ENCODE peak calls at places on chromosome X, in seven cellular contexts. R, W, A, O, Q, D and T are unnamed samples.

GRCh38 chrX:134865730-134866129 is 125.1 kb upstream of the SMIM10 start:
- DNase-seq in D (no peak), O (no peak), Q (no peak), R (no peak), A (no peak), W (no peak), T (no peak)

GRCh38 chrX:21656587-21657317 is 1.4 kb downstream of the KLHL34 start:
- DNase-seq in R (no peak), W (no peak), Q (no peak), D (no peak), O (no peak), A (no peak), T (no peak)

GRCh38 chrX:37454537-37455285 is 105.5 kb downstream of the PRRG1 start:
- DNase-seq in W (no peak), Q (no peak), R (no peak), O (peak), D (no peak), A (no peak), T (peak)

GRCh38 chrX:71253253-71254091 is 468 bp downstream of the ZMYM3 start:
- DNase-seq in A (peak), D (peak), Q (no peak), W (no peak), R (peak), O (no peak), T (peak)

GRCh38 chrX:118685393-118685792 is 42.0 kb upstream of the IL13RA1 start:
- DNase-seq in A (no peak), R (no peak), O (no peak), W (no peak), Q (no peak), D (no peak), T (no peak)

GRCh38 chrX:119402588-119402987 is 3.5 kb downstream of the SLC25A43 start:
- DNase-seq in D (no peak), A (no peak), R (no peak), W (no peak), Q (no peak), O (no peak), T (no peak)

GRCh38 chrX:42219231-42219630 is 295.9 kb upstream of the CASK start:
- DNase-seq in Q (no peak), A (no peak), O (no peak), D (no peak), R (no peak), W (no peak), T (no peak)

GRCh38 chrX:136754641-136755040 is 26.1 kb downstream of the ARHGEF6 start:
- DNase-seq in Q (no peak), D (no peak), O (no peak), W (no peak), A (no peak), R (peak), T (peak)

GRCh38 chrX:38262715-38263620 is 42.3 kb upstream of the SRPX start:
- DNase-seq in A (no peak), O (peak), Q (no peak), W (no peak), R (no peak), D (no peak), T (peak)

GRCh38 chrX:101057095-101057714 is 5.3 kb upstream of the TRMT2B start:
- DNase-seq in O (peak), Q (no peak), R (no peak), A (no peak), D (peak), W (no peak), T (peak)

GRCh38 chrX:72142931-72143709 is 11.4 kb upstream of the RTL5 start:
- DNase-seq in O (no peak), Q (no peak), R (no peak), W (no peak), A (no peak), D (no peak), T (no peak)

GRCh38 chrX:146994163-146994562 is 179.6 kb upstream of the CXorf51A start:
- DNase-seq in Q (no peak), D (no peak), R (no peak), A (no peak), W (no peak), O (no peak), T (no peak)

GRCh38 chrX:13579696-13580095 is 10.3 kb downstream of the EGFL6 start:
- DNase-seq in D (no peak), R (no peak), A (no peak), Q (no peak), O (no peak), W (no peak), T (no peak)

GRCh38 chrX:126137899-126138298 is 28.2 kb downstream of the DCAF12L2 start:
- DNase-seq in W (no peak), Q (no peak), A (no peak), D (no peak), O (no peak), R (peak), T (no peak)

GRCh38 chrX:115460565-115460888 is 100.4 kb upstream of the PLS3 start:
- DNase-seq in W (no peak), D (no peak), O (peak), Q (no peak), A (no peak), R (no peak), T (peak)

GRCh38 chrX:107709266-107709795 is 66.3 kb downstream of the TSC22D3 start:
- DNase-seq in O (no peak), Q (no peak), R (no peak), W (no peak), A (no peak), D (no peak), T (no peak)

GRCh38 chrX:49754238-49754857 is 58.6 kb upstream of the PAGE1 start:
- DNase-seq in D (peak), O (no peak), R (peak), W (peak), Q (peak), A (peak), T (peak)

DNA sequence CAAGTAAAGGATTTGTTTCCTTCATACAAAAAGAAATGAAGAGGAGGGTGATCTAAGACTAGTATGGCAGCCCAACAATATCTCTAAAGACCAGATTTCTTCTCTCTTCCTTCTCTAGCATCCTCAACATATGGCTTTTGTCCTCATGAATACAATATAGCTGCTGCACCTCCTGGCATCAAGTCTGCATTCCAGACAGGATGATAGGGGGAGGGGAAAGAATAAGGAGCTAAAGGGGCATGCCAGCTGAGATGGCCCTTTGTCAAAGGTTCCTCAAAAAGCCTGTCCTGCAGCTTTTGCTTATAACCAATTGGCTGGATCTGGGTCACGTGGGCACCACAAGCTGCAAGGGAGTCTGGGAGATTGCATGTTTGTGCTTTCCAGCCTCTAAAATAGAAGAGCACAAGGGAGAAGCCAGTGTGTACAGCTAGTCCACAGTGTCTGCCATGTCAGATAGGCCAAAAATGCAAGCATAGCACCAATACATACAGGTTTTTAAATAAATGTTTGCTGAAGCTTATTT is 132.6 kb downstream of the BCOR start:
- DNase-seq in R (no peak), O (no peak), W (no peak), Q (no peak), D (no peak), A (no peak), T (no peak)
- TF ChIP-seq CTCF in R (no peak), O (no peak), W (no peak), Q (no peak), D (no peak), A (no peak), T (no peak)

GRCh38 chrX:77298296-77298695 is 148.9 kb upstream of the FGF16 start:
- DNase-seq in A (no peak), W (no peak), R (no peak), D (no peak), O (no peak), Q (no peak), T (no peak)

GRCh38 chrX:77298790-77299189 is 148.4 kb upstream of the FGF16 start:
- DNase-seq in W (no peak), Q (no peak), O (no peak), R (no peak), D (no peak), A (no peak), T (no peak)

DNA sequence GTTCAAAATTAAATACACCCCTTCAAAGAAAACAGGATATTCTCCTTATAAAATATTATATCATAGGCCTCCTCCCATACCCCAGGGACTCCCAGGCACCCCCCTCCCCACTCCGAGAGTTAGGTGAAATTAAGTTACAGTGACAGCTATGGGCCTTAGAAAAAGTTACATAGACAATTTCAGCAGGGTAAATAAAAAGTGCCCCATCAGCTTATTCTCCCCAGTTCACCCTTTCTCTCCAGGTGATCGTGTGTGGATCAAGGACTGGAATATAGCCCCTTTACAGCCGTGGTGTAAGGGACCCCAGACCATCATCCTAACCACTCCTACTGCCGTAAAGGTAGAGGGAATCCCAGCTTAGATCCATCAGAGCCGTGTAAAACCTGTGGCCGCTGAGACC is 147.6 kb upstream of the FGF16 start:
- DNase-seq in A (no peak), W (no peak), Q (no peak), R (no peak), D (no peak), O (no peak), T (no peak)
- TF ChIP-seq CTCF in A (no peak), W (no peak), Q (no peak), R (no peak), D (no peak), O (no peak), T (no peak)

DNA sequence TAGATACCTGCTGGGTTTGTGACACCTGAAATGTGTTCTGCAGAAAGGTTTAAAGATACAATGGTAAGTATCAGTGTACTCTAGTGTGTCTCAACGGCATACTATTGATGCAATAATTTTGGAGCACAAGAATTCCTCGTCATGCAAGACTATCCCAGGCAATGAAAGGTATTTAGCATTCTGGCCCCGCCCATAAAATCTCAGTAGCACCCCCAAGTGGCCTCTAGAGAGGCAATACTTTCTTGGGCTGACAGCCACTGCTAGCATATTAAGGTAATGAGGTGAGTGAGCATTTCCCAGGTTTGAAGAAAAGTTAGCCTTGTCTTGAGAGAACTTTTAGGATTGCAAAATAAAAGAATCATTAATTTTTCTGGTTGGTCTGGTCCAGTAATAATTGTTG is 24.0 kb downstream of the TAB3 start:
- DNase-seq in D (no peak), O (no peak), W (no peak), R (no peak), Q (no peak), A (no peak), T (no peak)
- TF ChIP-seq CTCF in D (peak), O (peak), W (peak), R (no peak), Q (no peak), A (no peak), T (peak)

DNA sequence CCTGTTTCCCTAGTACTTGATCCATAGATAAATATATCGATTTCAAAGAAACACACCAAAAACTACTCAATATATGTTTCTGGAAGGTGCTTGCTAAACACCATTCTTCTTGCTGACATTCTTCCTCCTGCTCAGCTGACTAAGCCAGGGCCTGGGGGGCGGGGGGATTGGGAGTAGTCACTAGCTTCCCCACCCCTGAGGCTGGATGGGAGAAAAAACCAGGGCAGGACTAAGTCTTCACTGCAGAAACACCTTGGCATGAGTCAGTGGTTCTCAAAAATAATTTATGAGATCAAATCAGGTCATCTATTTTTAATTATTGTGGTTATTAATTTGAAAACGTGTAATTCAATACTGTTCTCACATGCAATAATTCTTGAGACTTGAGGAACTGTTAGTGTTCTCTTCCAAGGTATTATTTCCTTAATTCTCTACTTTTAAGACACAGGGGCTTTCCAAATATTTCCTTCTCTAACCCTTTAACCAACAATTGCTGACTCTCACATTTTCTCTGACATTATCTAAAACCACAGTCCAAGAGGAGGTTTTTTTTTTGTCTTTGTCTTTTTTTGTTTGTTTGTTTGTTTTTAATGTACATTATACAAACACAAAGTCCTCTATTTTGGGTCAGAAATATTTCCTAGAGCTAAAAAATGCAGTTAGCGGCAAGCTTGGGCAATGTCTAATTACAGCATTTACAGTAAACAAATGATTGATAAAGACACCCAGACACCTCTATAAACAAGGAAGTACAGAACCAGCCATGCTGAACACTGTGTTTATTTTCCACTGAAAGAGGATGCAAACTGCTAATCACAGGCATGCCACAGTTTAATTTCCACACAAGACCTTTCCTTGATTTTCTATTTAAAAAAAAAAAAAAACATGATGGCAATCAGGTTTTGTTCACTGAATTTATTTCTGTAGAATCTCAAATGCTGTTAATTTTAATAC is 120.3 kb upstream of the USP9X start:
- DNase-seq in W (no peak), R (no peak), D (no peak), Q (no peak), A (no peak), O (no peak), T (no peak)
- TF ChIP-seq CTCF in W (no peak), R (no peak), D (no peak), Q (no peak), A (no peak), O (no peak), T (no peak)

GRCh38 chrX:78123190-78123589 is 16.3 kb downstream of the TAF9B start:
- DNase-seq in Q (no peak), D (no peak), R (no peak), O (peak), W (no peak), A (no peak), T (peak)

GRCh38 chrX:78129714-78130113 is 9.7 kb downstream of the TAF9B start:
- DNase-seq in A (no peak), Q (no peak), R (no peak), O (no peak), D (no peak), W (no peak), T (no peak)

GRCh38 chrX:78125148-78125547 is 14.3 kb downstream of the TAF9B start:
- DNase-seq in W (no peak), D (no peak), O (no peak), R (no peak), Q (no peak), A (no peak), T (no peak)

GRCh38 chrX:78119521-78120227 is 15.6 kb downstream of the PGK1 start:
- DNase-seq in D (no peak), Q (no peak), O (no peak), R (no peak), W (no peak), A (no peak), T (no peak)

DNA sequence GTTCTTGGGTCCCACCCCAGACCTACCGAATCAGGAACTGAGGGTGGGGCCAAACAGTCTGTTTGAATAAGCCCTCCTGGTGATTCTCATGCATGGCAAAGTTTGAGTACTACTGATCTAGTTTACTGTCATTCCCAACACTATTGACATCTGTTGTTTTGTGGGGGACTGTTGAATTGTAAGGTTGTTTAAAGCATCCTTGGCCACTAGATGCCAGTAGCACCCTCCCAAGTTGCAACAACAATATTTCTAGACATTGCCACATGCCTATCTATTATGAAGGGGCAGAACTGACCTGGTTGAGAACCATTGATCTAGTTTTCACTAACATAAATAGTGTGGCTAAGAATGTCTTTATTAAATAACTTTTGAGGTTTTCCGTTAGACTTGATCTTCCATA is 15.1 kb downstream of the TAF9B start:
- DNase-seq in R (no peak), D (no peak), A (no peak), O (no peak), W (no peak), Q (no peak), T (no peak)
- TF ChIP-seq CTCF in R (no peak), D (no peak), A (no peak), O (peak), W (no peak), Q (no peak), T (peak)

DNA sequence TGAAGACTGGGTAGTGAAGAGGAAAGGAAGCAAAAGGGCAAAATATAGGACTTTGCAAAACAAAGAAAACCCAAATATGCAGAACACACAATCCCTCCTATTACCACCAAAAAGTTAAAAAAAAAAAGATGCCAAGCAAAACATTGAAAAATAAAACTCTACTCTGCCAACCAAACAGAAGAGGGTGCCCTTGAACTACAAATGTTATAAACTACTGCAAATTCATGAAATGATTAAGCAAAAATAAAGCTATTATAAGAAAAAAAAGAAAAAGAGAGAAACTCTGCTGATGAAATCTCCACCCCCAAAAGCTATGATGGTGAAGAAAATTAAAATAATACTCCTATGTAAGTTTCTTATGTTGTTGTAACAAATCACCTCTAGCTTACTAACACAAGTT is 168.5 kb upstream of the STK26 start:
- DNase-seq in W (no peak), D (no peak), Q (no peak), A (no peak), R (no peak), O (no peak), T (peak)
- TF ChIP-seq CTCF in W (peak), D (no peak), Q (no peak), A (no peak), R (no peak), O (peak), T (no peak)

DNA sequence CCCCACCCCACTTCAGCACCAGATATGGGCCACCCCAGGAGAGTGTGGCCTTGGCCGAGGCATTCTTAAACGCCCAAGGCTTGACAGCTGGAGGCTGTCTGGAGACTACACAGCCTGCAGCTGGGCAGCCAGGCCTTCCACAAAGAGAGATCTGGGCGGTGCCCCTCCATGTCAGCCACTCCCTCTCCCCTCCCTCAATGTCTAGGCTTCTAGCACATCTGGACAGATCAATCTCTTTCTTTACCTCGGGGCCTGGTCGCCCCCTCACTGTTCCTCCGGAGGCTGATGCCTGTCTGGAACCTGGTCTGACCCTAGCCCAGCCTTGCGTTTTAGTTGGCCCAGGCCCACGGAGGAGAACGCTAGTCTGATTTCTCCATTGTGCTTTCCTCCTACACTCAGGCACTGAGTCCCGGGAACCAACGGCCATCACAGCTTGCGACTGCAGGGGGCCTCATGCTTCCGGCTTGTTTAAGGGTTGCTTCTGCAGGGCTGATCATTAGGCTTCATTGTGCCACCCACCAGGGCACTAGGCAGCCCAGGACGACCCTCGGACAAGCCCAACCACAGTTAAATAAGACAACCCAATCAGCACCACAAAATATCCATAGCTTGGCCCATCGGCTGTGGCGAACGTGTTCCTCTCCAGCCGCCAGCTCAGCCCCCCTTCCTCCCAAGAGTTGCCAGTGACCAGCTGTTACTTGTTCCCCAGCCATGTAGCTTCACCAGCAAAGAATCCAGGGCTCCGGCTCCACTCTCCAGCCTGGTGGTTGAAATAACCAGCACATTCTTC is 200.6 kb downstream of the BCOR start:
- DNase-seq in Q (no peak), R (peak), D (no peak), A (no peak), W (no peak), O (peak), T (peak)
- TF ChIP-seq CTCF in Q (no peak), R (no peak), D (no peak), A (no peak), W (no peak), O (no peak), T (no peak)

DNA sequence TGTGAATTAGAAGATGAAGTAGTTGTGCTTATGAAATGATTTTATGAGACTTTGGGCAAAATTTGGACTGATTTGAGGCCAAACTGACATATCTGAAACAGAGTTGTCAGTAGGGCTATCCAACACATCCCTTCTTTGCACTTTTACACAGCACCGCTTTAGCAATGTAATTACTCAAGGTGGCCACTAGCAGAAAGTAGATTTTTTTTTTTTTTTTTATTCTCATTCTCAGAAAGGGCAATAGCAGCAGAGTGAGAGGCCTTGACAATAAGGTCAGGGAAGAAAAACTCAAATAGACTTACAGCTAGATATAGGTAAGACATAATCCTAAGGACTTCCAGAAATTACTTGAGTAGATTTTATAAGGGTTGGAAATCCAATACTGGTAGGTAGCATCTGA is 414.3 kb downstream of the NAP1L3 start:
- DNase-seq in Q (no peak), O (no peak), A (no peak), W (no peak), D (no peak), R (no peak), T (no peak)
- TF ChIP-seq CTCF in Q (no peak), O (no peak), A (no peak), W (peak), D (no peak), R (peak), T (no peak)

GRCh38 chrX:143648705-143649104 is 12.8 kb upstream of the SLITRK4 start:
- DNase-seq in A (no peak), Q (no peak), R (no peak), O (no peak), D (no peak), W (no peak), T (no peak)
- TF ChIP-seq CTCF in A (no peak), Q (no peak), R (no peak), O (no peak), D (no peak), W (no peak), T (peak)